ENCODE peak calls at places on chromosomes 11 and 22, in nine cellular contexts. Q, N, L, H, A, X, S, B and P are unnamed samples.

GRCh38 chr11:45233121-45233803 is 52.9 kb downstream of the SYT13 start:
- DNase-seq in Q (peak; percentile 70), N (peak; percentile 7), L (peak; percentile 66), H (peak; percentile 71), A (peak; percentile 42), X (peak; percentile 89), S (peak; percentile 80), B (no peak), P (peak; percentile 90)

GRCh38 chr11:82195251-82195650 is 538.4 kb downstream of the FAM181B start:
- DNase-seq in Q (no peak), N (no peak), L (no peak), H (no peak), A (no peak), X (no peak), S (no peak), B (no peak), P (no peak)

GRCh38 chr22:42604403-42604802 is 10.3 kb downstream of the POLDIP3 start:
- DNase-seq in Q (no peak), N (no peak), L (no peak), H (no peak), A (no peak), X (peak; percentile 42), S (no peak), B (no peak), P (peak; percentile 62)

GRCh38 chr11:37560346-37560745 is 962.3 kb upstream of the RAG2 start:
- DNase-seq in Q (no peak), N (no peak), L (no peak), H (no peak), A (peak; percentile 69), X (no peak), S (no peak), B (no peak), P (no peak)

GRCh38 chr11:196786-197731 is 4.2 kb downstream of the SCGB1C1 start:
- DNase-seq in Q (no peak), N (no peak), L (no peak), H (peak; percentile 13), A (no peak), X (no peak), S (no peak), B (no peak), P (no peak)

GRCh38 chr22:24040946-24041345 is 29.8 kb downstream of the CABIN1 start:
- DNase-seq in Q (no peak), N (no peak), L (no peak), H (no peak), A (no peak), X (no peak), S (no peak), B (no peak), P (no peak)

GRCh38 chr11:13691296-13691899 is 22.9 kb downstream of the FAR1 start:
- DNase-seq in Q (peak; percentile 36), N (no peak), L (no peak), H (no peak), A (no peak), X (no peak), S (no peak), B (no peak), P (no peak)

GRCh38 chr11:95676280-95676679 is 113.3 kb downstream of the FAM76B start:
- DNase-seq in Q (no peak), N (no peak), L (no peak), H (no peak), A (no peak), X (no peak), S (no peak), B (no peak), P (no peak)

GRCh38 chr11:102771351-102771750 is 9.1 kb downstream of the MMP10 start:
- DNase-seq in Q (no peak), N (no peak), L (no peak), H (no peak), A (no peak), X (no peak), S (no peak), B (no peak), P (no peak)

GRCh38 chr11:12110714-12111481 is 508 bp downstream of the MICAL2 start:
- DNase-seq in Q (peak; percentile 36), N (no peak), L (peak; percentile 36), H (peak; percentile 58), A (peak; percentile 37), X (no peak), S (peak; percentile 25), B (no peak), P (no peak)

GRCh38 chr11:134014502-134014901 is 54.4 kb upstream of the JAM3 start:
- DNase-seq in Q (no peak), N (no peak), L (no peak), H (no peak), A (no peak), X (no peak), S (no peak), B (no peak), P (peak; percentile 22)

GRCh38 chr11:119573858-119574257 is 150.9 kb upstream of the THY1 start:
- DNase-seq in Q (no peak), N (no peak), L (no peak), H (no peak), A (no peak), X (no peak), S (no peak), B (no peak), P (no peak)

GRCh38 chr11:69674267-69674885 is 777 bp downstream of the LTO1 start:
- DNase-seq in Q (peak; percentile 92), N (no peak), L (peak; percentile 12), H (peak; percentile 32), A (peak; percentile 70), X (peak; percentile 82), S (no peak), B (no peak), P (peak; percentile 81)

GRCh38 chr22:17990942-17991341 is 33.4 kb downstream of the MICAL3 start:
- DNase-seq in Q (no peak), N (no peak), L (no peak), H (no peak), A (no peak), X (no peak), S (no peak), B (no peak), P (no peak)

GRCh38 chr11:86632499-86633269 is 39.7 kb downstream of the ME3 start:
- DNase-seq in Q (peak; percentile 99), N (no peak), L (peak; percentile 75), H (no peak), A (peak; percentile 93), X (peak; percentile 87), S (no peak), B (peak; percentile 87), P (peak; percentile 95)

GRCh38 chr11:105298174-105298573 is 158.6 kb upstream of the CARD18 start:
- DNase-seq in Q (no peak), N (no peak), L (no peak), H (no peak), A (no peak), X (no peak), S (no peak), B (no peak), P (no peak)

GRCh38 chr11:3737386-3737933 is 59.9 kb downstream of the NUP98 start:
- DNase-seq in Q (no peak), N (no peak), L (no peak), H (no peak), A (no peak), X (no peak), S (no peak), B (no peak), P (no peak)

GRCh38 chr11:107928767-107929507 is 689 bp downstream of the RAB39A start:
- DNase-seq in Q (no peak), N (no peak), L (peak; percentile 7), H (peak; percentile 27), A (no peak), X (no peak), S (no peak), B (no peak), P (no peak)

GRCh38 chr11:64385953-64386704 is 27.2 kb downstream of the RPS6KA4 start:
- DNase-seq in Q (peak; percentile 62), N (no peak), L (no peak), H (no peak), A (peak; percentile 83), X (no peak), S (no peak), B (no peak), P (no peak)

GRCh38 chr11:47327025-47327424 is 25.5 kb downstream of the MYBPC3 start:
- DNase-seq in Q (no peak), N (no peak), L (no peak), H (no peak), A (no peak), X (no peak), S (no peak), B (no peak), P (no peak)

GRCh38 chr22:37443977-37444376 is 16.7 kb upstream of the ELFN2 start:
- DNase-seq in Q (no peak), N (no peak), L (no peak), H (no peak), A (no peak), X (no peak), S (no peak), B (no peak), P (no peak)

GRCh38 chr22:45453764-45454163 is 40.3 kb downstream of the RIBC2 start:
- DNase-seq in Q (no peak), N (no peak), L (no peak), H (no peak), A (no peak), X (no peak), S (no peak), B (no peak), P (no peak)

GRCh38 chr11:106021967-106022794 is at the start of gene MSANTD4:
- DNase-seq in Q (peak; percentile 100), N (peak; percentile 88), L (peak; percentile 97), H (peak; percentile 99), A (peak; percentile 98), X (peak; percentile 96), S (peak; percentile 70), B (peak; percentile 98), P (peak; percentile 99)

GRCh38 chr11:130122141-130122575 is 37.4 kb upstream of the ST14 start:
- DNase-seq in Q (peak; percentile 40), N (no peak), L (peak; percentile 65), H (no peak), A (peak; percentile 12), X (no peak), S (no peak), B (no peak), P (no peak)

GRCh38 chr11:96200243-96200642 is 142.8 kb downstream of the MAML2 start:
- DNase-seq in Q (peak; percentile 95), N (no peak), L (no peak), H (no peak), A (no peak), X (peak; percentile 30), S (no peak), B (peak; percentile 84), P (peak; percentile 73)